ENCODE peak calls at places on chromosomes 16 and 17, in seven cellular contexts. H, K, V, G, S, E and U are unnamed samples.

GRCh38 chr16:53094013-53094630 is 39.3 kb downstream of the CHD9 start:
- DNase-seq in H (no peak), K (no peak), V (peak), G (peak), S (no peak), E (no peak), U (no peak)

GRCh38 chr17:30584810-30585209 is 107.6 kb downstream of the GOSR1 start:
- DNase-seq in H (no peak), K (no peak), V (no peak), G (no peak), S (no peak), E (no peak), U (no peak)

GRCh38 chr16:381788-382717 is at the start of gene PGAP6:
- DNase-seq in H (peak), K (peak), V (no peak), G (peak), S (peak), E (no peak), U (no peak)

GRCh38 chr16:15482068-15482747 is 47.8 kb downstream of the BMERB1 start:
- DNase-seq in H (peak), K (peak), V (peak), G (no peak), S (no peak), E (peak), U (peak)

GRCh38 chr17:43366809-43367587 is 31.8 kb upstream of the ARL4D start:
- DNase-seq in H (peak), K (peak), V (no peak), G (no peak), S (no peak), E (no peak), U (no peak)

GRCh38 chr17:38742431-38743308 is 5.5 kb downstream of the PCGF2 start:
- DNase-seq in H (peak), K (peak), V (peak), G (no peak), S (no peak), E (peak), U (no peak)

GRCh38 chr17:69415431-69415830 is 934 bp downstream of the MAP2K6 start:
- DNase-seq in H (no peak), K (no peak), V (no peak), G (no peak), S (no peak), E (no peak), U (no peak)

GRCh38 chr17:50808888-50809287 is 26.5 kb upstream of the WFIKKN2 start:
- DNase-seq in H (no peak), K (no peak), V (no peak), G (no peak), S (no peak), E (no peak), U (no peak)

GRCh38 chr17:57809879-57810278 is 40.0 kb downstream of the MRPS23 start:
- DNase-seq in H (no peak), K (no peak), V (no peak), G (no peak), S (no peak), E (no peak), U (no peak)

GRCh38 chr16:72561-73537 is at the start of gene RHBDF1:
- DNase-seq in H (peak), K (peak), V (no peak), G (peak), S (peak), E (no peak), U (no peak)

GRCh38 chr16:76303637-76304314 is 26.6 kb downstream of the CNTNAP4 start:
- DNase-seq in H (no peak), K (no peak), V (no peak), G (no peak), S (no peak), E (no peak), U (no peak)

GRCh38 chr16:60077791-60078280 is 1343.7 kb upstream of the GOT2 start:
- DNase-seq in H (no peak), K (no peak), V (no peak), G (no peak), S (no peak), E (no peak), U (no peak)

GRCh38 chr17:67834634-67835033 is 9.3 kb downstream of the BPTF start:
- DNase-seq in H (no peak), K (no peak), V (no peak), G (no peak), S (no peak), E (no peak), U (no peak)

GRCh38 chr17:38914741-38915638 is 10.4 kb upstream of the LASP1NB start:
- DNase-seq in H (peak), K (no peak), V (peak), G (peak), S (no peak), E (no peak), U (no peak)

GRCh38 chr17:20908373-20909273 is 134.2 kb downstream of the USP22 start:
- DNase-seq in H (peak), K (peak), V (peak), G (peak), S (peak), E (no peak), U (no peak)

GRCh38 chr17:51607512-51607911 is 347.2 kb downstream of the UTP18 start:
- DNase-seq in H (no peak), K (no peak), V (no peak), G (no peak), S (peak), E (no peak), U (no peak)

GRCh38 chr17:34671191-34671590 is 91.8 kb downstream of the TMEM132E start:
- DNase-seq in H (no peak), K (no peak), V (no peak), G (no peak), S (no peak), E (no peak), U (no peak)

GRCh38 chr16:8764486-8765250 is 32.8 kb downstream of the TMEM186 start:
- DNase-seq in H (peak), K (no peak), V (no peak), G (peak), S (no peak), E (no peak), U (no peak)

GRCh38 chr16:57284206-57284951 is at the start of gene PLLP:
- DNase-seq in H (peak), K (no peak), V (no peak), G (peak), S (peak), E (no peak), U (no peak)

GRCh38 chr16:89222931-89223330 is 5.4 kb downstream of the ZNF778 start:
- DNase-seq in H (no peak), K (no peak), V (no peak), G (peak), S (no peak), E (no peak), U (no peak)

GRCh38 chr17:28940675-28941074 is 10.6 kb downstream of the PHF12 start:
- DNase-seq in H (no peak), K (no peak), V (no peak), G (no peak), S (peak), E (no peak), U (no peak)

GRCh38 chr17:76427457-76428231 is 25.3 kb downstream of the UBE2O start:
- DNase-seq in H (no peak), K (peak), V (no peak), G (peak), S (no peak), E (no peak), U (peak)

GRCh38 chr16:46789075-46789474 is 40.9 kb upstream of the MYLK3 start:
- DNase-seq in H (no peak), K (no peak), V (no peak), G (no peak), S (no peak), E (no peak), U (no peak)

DNA sequence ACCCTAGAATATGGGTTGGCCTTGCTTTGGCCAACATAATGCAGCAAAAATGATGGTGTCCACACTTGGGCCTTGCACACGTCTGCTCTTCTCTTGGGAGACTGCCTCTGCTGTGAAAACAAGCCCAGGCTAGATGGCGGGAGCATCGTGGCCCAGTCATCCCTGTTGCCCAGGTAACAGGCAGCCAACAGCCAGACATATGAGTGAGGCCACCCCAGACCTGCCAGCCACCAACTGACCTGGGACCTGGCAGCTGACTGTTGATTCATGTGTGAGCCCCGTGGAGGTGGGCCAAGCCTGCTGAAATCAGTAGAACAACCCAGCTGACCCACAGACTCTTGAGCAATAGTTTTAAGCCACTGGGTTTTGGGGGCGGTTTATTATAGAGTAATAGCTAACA is 39.4 kb upstream of the CDH3 start:
- DNase-seq in H (no peak), K (no peak), V (no peak), G (no peak), S (no peak), E (no peak), U (peak)
- H3K4me3 ChIP-seq in H (no peak), K (no peak), V (no peak), G (no peak), S (no peak), E (no peak), U (no peak)

GRCh38 chr17:2239170-2239551 is 64.4 kb downstream of the SMG6 start:
- DNase-seq in H (no peak), K (no peak), V (no peak), G (no peak), S (no peak), E (no peak), U (no peak)

GRCh38 chr17:2237960-2238359 is 65.6 kb downstream of the SMG6 start:
- DNase-seq in H (no peak), K (peak), V (no peak), G (no peak), S (no peak), E (no peak), U (no peak)

GRCh38 chr17:2237521-2237921 is 66.1 kb downstream of the SMG6 start:
- DNase-seq in H (no peak), K (peak), V (peak), G (no peak), S (no peak), E (peak), U (no peak)

GRCh38 chr17:2239882-2240430 is 63.6 kb downstream of the SMG6 start:
- DNase-seq in H (no peak), K (peak), V (peak), G (peak), S (no peak), E (peak), U (no peak)

DNA sequence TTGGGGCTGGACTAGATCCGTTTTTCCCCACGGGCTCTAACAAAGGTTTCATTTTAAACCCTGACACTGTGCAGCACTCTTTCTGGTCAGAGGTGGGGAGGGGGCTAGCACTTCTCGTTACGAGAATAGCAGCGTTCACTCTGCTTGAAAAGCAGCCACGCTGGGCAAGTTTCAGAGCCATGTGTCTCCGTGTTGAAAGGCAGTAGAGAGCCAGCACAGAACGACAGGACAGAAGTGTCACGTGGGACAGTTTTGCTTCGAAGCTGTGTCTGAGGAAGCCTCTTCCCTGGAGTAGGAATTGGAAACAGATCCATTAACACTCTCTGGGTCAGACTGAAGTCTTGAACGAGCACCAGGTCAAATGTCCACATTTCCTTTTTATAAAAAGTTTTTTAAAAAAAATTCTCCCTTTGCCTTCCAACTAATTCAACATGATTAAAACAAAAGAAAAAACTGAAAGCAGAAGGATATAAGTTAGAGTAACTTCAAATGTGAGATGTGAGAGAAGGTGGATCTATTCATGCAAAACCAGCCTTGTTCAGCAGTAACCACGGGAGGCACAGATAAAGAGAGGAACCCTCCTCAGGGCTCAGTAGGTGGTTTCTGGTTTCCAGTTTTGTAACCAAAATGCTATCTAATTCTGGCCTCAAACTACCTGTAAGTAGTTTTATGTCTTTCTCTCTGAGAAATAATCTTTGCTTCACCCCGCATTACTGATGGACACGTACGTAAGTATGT is 65.0 kb downstream of the SMG6 start:
- DNase-seq in H (no peak), K (no peak), V (peak), G (no peak), S (no peak), E (no peak), U (no peak)
- H3K4me3 ChIP-seq in H (no peak), K (peak), V (no peak), G (peak), S (no peak), E (no peak), U (no peak)

GRCh38 chr16:67028167-67028554 is 788 bp upstream of the CBFB start:
- DNase-seq in H (peak), K (no peak), V (no peak), G (no peak), S (no peak), E (no peak), U (no peak)

GRCh38 chr16:67030221-67030962 is 1.4 kb downstream of the CBFB start:
- DNase-seq in H (no peak), K (no peak), V (no peak), G (no peak), S (no peak), E (no peak), U (no peak)

GRCh38 chr16:67028555-67029248 is at the start of gene CBFB:
- DNase-seq in H (peak), K (peak), V (peak), G (peak), S (peak), E (peak), U (no peak)

GRCh38 chr16:67027046-67027445 is 1.9 kb upstream of the CBFB start:
- DNase-seq in H (peak), K (no peak), V (no peak), G (no peak), S (no peak), E (no peak), U (no peak)

DNA sequence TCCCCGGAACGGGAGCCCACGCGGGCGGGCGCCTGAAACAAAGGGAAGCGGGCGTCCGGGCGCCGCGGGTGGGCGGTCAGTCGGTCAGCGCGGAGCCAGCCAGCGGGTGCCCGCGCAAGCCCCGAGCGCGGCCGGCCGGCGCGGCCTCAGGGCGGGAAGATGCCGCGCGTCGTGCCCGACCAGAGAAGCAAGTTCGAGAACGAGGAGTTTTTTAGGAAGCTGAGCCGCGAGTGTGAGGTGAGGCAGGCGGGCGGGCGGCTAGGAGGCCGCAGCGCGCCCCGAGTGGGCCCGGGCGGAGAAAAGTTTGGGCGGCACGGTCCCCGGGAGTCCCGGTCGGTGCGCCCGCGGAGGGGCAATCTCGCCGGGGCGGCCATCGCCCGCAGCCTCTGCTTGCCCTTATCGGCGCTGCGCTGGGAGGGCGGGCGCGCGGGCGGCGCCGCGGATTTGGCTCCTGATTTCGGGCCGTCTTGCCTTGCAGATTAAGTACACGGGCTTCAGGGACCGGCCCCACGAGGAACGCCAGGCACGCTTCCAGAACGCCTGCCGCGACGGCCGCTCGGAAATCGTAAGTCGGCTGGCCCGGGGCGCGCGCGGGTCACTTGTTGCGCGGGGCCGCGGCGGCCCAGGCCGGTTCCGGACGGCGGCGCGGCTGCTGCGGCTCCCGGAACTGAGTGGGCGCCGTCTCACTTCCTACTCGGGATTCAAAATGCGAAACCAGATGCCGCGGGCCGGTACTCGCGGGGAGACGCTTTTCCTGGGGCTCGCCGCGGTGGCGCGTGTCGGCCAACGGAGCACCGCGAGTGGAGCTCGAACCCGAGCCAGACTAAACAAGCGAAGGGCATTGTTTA is 524 bp downstream of the CBFB start:
- DNase-seq in H (peak), K (peak), V (peak), G (peak), S (peak), E (no peak), U (no peak)
- H3K4me3 ChIP-seq in H (peak), K (peak), V (peak), G (peak), S (peak), E (peak), U (peak)

DNA sequence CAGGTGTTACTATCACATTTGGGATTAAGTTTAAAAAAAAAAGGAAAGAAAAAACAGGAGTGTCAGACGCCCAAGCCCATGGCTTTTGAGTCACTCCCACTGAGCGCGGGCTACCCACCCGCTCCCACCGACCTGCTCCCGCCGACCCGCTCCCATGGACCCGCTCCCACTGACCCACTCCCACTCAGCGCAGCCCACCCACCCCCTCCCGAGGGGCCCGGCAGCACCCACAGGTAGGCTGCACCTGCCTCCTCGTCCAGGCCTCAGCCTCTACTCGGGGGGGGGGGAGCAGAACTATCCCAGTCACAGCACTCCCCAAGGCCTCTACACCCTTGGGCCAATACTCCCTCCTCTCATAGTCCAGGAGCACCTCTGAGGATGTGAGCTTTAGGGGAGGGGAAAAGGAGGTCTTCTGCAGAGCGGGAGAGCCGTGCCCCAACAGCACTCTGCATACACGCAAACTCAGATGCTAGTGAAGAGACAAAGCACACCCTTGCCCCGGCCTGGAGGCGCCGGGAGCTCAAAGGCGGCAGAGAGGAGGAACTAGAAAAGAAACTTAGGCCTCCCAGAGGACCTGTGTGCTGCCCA is 2.9 kb downstream of the CLUH start:
- DNase-seq in H (peak), K (no peak), V (no peak), G (no peak), S (no peak), E (no peak), U (no peak)
- H3K4me3 ChIP-seq in H (no peak), K (no peak), V (no peak), G (no peak), S (no peak), E (no peak), U (peak)

DNA sequence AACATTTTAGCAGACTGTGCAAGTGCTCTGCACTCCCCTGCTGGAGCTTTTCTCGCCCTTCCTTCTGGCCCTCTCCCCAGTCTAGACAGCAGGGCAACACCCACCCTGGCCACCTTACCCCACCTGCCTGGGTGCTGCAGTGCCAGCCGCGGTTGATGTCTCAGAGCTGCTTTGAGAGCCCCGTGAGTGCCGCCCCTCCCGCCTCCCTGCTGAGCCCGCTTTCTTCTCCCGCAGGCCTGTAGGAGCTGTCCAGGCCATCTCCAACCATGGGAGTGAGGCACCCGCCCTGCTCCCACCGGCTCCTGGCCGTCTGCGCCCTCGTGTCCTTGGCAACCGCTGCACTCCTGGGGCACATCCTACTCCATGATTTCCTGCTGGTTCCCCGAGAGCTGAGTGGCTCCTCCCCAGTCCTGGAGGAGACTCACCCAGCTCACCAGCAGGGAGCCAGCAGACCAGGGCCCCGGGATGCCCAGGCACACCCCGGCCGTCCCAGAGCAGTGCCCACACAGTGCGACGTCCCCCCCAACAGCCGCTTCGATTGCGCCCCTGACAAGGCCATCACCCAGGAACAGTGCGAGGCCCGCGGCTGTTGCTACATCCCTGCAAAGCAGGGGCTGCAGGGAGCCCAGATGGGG is 3.1 kb downstream of the GAA start:
- DNase-seq in H (no peak), K (no peak), V (no peak), G (peak), S (no peak), E (no peak), U (no peak)
- H3K4me3 ChIP-seq in H (no peak), K (no peak), V (no peak), G (no peak), S (no peak), E (no peak), U (no peak)

GRCh38 chr16:2856686-2857450 is 1.1 kb downstream of the PRSS22 start:
- DNase-seq in H (no peak), K (no peak), V (no peak), G (no peak), S (no peak), E (no peak), U (no peak)
- H3K4me3 ChIP-seq in H (peak), K (no peak), V (no peak), G (no peak), S (no peak), E (no peak), U (no peak)